ENCODE peak calls at places on chromosomes 11 and 22, in eight cellular contexts. I is SJSA1; C is mesenchymal stem cell; X is brain microvascular endothelial cell; G is dorsolateral prefrontal cortex; U is CD8-positive, alpha-beta memory T cell; Y is CD8-positive, alpha-beta T cell; T is esophagus muscularis mucosa. B is an unnamed sample.

GRCh38 chr11:112748713-112749481 is 212.3 kb upstream of the NCAM1 start:
- DNase-seq in I (no peak), C (no peak), X (no peak), G (peak; percentile 69), U (no peak), Y (no peak), T (no peak), B (no peak)

GRCh38 chr11:62439785-62440602 is 21.2 kb downstream of the SCGB1A1 start:
- DNase-seq in I (no peak), C (no peak), X (no peak), G (no peak), U (no peak), Y (no peak), T (no peak), B (no peak)

GRCh38 chr11:69744435-69744834 is 30.7 kb downstream of the FGF4 start:
- DNase-seq in I (peak; percentile 100), C (peak; percentile 91), X (peak; percentile 70), G (no peak), U (no peak), Y (no peak), T (no peak), B (no peak)

GRCh38 chr11:131455843-131456704 is 85.7 kb downstream of the NTM start:
- DNase-seq in I (no peak), C (no peak), X (no peak), G (no peak), U (no peak), Y (no peak), T (no peak), B (no peak)

GRCh38 chr11:94544582-94544831 is 786 bp downstream of the FUT4 start:
- DNase-seq in I (no peak), C (no peak), X (no peak), G (no peak), U (no peak), Y (no peak), T (no peak), B (no peak)

GRCh38 chr11:120652705-120653335 is 141.3 kb downstream of the GRIK4 start:
- DNase-seq in I (no peak), C (peak; percentile 20), X (no peak), G (no peak), U (no peak), Y (no peak), T (no peak), B (no peak)

GRCh38 chr11:28618426-28618825 is 510.2 kb downstream of the METTL15 start:
- DNase-seq in I (no peak), C (no peak), X (peak; percentile 18), G (no peak), U (no peak), Y (no peak), T (no peak), B (no peak)

GRCh38 chr11:45366839-45367238 is 80.7 kb upstream of the SYT13 start:
- DNase-seq in I (no peak), C (no peak), X (no peak), G (no peak), U (no peak), Y (no peak), T (no peak), B (no peak)

GRCh38 chr11:4541071-4541470 is 3.9 kb upstream of the OR52M1 start:
- DNase-seq in I (no peak), C (no peak), X (no peak), G (no peak), U (no peak), Y (no peak), T (no peak), B (no peak)

GRCh38 chr11:64996710-64997380 is at the start of gene BATF2:
- DNase-seq in I (peak; percentile 77), C (peak; percentile 91), X (peak; percentile 57), G (no peak), U (no peak), Y (no peak), T (peak; percentile 96), B (peak; percentile 20)

GRCh38 chr22:46788426-46789168 is 26.1 kb downstream of the TBC1D22A start:
- DNase-seq in I (no peak), C (no peak), X (no peak), G (no peak), U (peak; percentile 17), Y (no peak), T (no peak), B (no peak)

GRCh38 chr22:27714076-27714475 is 87.5 kb downstream of the MN1 start:
- DNase-seq in I (no peak), C (no peak), X (no peak), G (no peak), U (no peak), Y (no peak), T (no peak), B (no peak)

GRCh38 chr11:103358251-103358650 is 249.0 kb downstream of the DYNC2H1 start:
- DNase-seq in I (no peak), C (peak; percentile 21), X (peak; percentile 58), G (no peak), U (no peak), Y (no peak), T (no peak), B (no peak)

GRCh38 chr11:118401880-118402590 is 629 bp downstream of the ATP5MG start:
- DNase-seq in I (no peak), C (peak; percentile 89), X (peak; percentile 57), G (no peak), U (no peak), Y (no peak), T (no peak), B (no peak)

GRCh38 chr22:48840112-48840949 is 987.3 kb downstream of the BRD1 start:
- DNase-seq in I (no peak), C (no peak), X (no peak), G (no peak), U (no peak), Y (no peak), T (no peak), B (no peak)

GRCh38 chr22:30891781-30892180 is 76.8 kb downstream of the MORC2 start:
- DNase-seq in I (peak; percentile 24), C (no peak), X (no peak), G (no peak), U (no peak), Y (no peak), T (no peak), B (no peak)

GRCh38 chr22:26196657-26197056 is 27.4 kb downstream of the SEZ6L start:
- DNase-seq in I (no peak), C (no peak), X (no peak), G (no peak), U (no peak), Y (no peak), T (no peak), B (no peak)

DNA sequence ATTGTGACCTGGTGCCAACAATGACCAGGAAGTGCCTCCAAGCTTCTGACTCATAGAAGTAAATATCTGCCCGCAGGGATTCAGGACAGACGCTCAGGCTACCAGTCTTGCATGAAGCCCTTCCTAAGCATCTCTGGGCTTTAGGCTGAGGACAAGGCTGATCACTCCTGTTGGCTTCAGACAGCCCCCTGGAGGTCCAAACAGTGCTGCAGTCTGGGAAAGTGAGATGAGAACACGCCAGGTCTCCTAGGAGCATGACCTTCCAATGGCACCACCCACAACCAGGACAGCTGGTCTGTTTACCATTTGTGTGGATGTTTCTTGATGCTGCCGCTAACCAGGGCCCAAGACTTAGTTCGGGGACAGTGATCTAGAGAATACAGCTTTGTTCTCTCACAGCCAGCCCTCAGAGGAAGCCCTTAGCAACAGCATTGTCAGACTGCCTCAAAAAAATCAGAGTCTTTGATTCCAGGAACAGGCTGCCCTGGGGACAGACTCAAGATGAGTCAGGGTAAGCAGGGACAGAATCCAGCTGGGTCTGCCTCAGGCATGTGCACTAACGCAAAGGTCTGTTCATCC is 111.2 kb downstream of the ZNF280B start:
- DNase-seq in I (peak; percentile 10), C (no peak), X (no peak), G (no peak), U (no peak), Y (no peak), T (peak; percentile 91), B (no peak)
- H3K27ac ChIP-seq in I (no peak overlapping the region), C (no peak overlapping the region), X (no peak overlapping the region), G (peak overlapping the region; percentile 29), U (no peak overlapping the region), Y (no peak overlapping the region), T (peak overlapping the region; percentile 49), B (peak overlapping the region; percentile 75)

DNA sequence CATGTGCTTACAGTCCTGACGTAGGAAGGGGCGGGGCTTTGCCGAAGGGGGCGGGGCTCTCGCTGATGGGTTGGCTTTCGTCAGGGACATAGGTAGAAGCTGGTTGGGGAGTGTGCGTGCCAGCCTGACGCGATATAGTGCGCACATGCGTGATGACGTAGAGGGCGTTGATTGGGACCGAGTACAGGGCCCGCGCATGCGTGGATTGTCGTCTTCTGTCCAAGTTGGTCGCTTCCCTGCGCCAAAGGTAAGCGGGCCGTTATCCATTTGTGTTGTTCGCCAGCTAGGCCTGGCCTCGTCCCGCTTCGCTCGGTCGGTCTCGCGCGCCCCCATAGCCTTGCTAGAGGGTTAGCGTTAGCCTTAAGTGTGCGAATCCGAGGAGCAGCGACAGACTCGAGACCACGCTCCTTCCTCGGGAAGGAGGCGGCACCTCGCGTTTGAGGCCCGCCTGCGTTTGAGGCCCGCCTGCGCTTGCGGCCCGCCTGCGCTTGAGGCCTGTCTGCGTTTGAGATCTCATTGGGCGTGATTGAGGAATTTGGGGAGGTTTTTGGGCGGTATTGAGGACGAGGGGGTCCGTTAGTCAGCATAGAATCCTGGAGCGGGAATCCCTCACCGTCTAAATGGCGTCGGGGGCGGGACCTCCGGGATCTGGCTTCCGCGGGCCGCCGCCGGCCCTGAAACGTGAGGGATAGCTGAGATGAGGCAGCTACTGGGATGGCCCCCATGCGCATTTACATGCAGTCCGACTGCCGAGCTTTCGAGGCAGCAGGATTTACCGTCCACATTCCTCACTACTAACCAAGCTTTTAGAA is at the start of gene XRCC6:
- DNase-seq in I (peak; percentile 100), C (peak; percentile 99), X (peak; percentile 100), G (peak; percentile 100), U (peak; percentile 99), Y (peak; percentile 100), T (peak; percentile 100), B (peak; percentile 99)
- H3K27ac ChIP-seq in I (peak within 1 kb of the TSS; percentile 93), C (peak within 1 kb of the TSS; percentile 87), X (peak within 1 kb of the TSS; percentile 92), G (peak within 1 kb of the TSS; percentile 95), U (peak within 1 kb of the TSS; percentile 99), Y (peak within 1 kb of the TSS; percentile 95), T (peak within 1 kb of the TSS; percentile 99), B (peak within 1 kb of the TSS; percentile 95)

DNA sequence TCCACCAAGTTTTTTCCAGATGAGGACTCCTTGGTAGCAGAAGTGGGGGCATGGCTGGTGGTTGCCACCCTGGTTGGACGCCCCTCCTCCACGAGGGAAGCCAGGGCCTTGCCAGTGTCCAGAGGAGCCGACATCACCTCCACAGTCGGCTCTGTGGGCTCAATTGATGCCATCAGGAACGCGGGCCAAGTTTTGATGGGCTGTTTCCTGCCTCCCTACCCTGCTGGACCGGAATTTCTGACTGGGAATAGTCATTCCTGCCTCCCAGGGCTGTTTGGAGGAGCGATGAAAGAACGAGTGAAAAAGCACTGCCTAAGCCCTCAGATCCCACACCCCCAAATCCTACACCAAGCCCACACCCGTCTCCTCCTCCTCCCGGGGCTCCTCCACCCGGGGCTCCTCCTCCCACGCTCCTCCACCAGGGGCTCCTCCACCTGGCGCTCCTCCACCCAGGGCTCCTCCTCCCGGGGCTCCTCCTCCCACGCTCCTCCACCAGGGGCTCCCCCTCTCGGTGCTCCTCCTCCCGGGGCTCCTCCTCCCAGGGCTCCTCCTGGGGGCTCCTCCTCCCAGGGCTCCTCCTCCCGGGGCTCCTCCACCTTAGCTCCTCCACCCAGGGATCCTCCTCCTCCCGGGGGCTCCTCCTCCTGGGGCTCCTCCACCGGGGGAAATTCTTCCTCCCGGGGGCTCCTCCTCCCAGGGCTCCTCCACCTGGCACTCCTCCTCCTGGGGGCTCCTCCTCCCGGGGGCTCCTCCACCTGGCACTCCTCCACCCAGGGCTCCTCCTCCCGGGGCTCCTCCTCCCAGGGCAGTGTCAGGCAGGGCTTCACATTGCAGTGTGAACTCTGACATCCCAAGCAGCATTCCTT is 10.0 kb upstream of the PRR5 start:
- DNase-seq in I (no peak), C (no peak), X (no peak), G (no peak), U (no peak), Y (no peak), T (no peak), B (no peak)
- H3K27ac ChIP-seq in I (no peak overlapping the region), C (no peak overlapping the region), X (no peak overlapping the region), G (no peak overlapping the region), U (no peak overlapping the region), Y (no peak overlapping the region), T (no peak overlapping the region), B (no peak overlapping the region)

GRCh38 chr11:130161441-130161840 is 1.9 kb downstream of the ST14 start:
- DNase-seq in I (no peak), C (no peak), X (no peak), G (no peak), U (no peak), Y (no peak), T (no peak), B (no peak)
- H3K27ac ChIP-seq in I (no peak overlapping the region), C (no peak overlapping the region), X (no peak overlapping the region), G (no peak overlapping the region), U (no peak overlapping the region), Y (no peak overlapping the region), T (no peak overlapping the region), B (no peak overlapping the region)

B was measured in substantia nigra.